ENCODE peak calls at places on chromosomes 2 and 18, in nine cellular contexts. T, L, D, W, Q, X, C, U and J are unnamed samples.

GRCh38 chr2:108268001-108268400 is 20.7 kb upstream of the SULT1C2 start:
- DNase-seq in D (peak), T (no peak), U (no peak), L (peak), Q (no peak), C (no peak), X (peak), W (no peak), J (peak)

GRCh38 chr2:47038656-47039501 is 116.2 kb downstream of the STPG4 start:
- DNase-seq in U (no peak), L (no peak), X (no peak), W (no peak), C (no peak), D (no peak), T (peak), Q (no peak), J (no peak)

GRCh38 chr18:70288851-70289328 is at the start of gene SOCS6:
- DNase-seq in T (peak), Q (peak), U (peak), D (peak), W (no peak), X (peak), L (peak), C (no peak), J (peak)

GRCh38 chr2:181949047-181949446 is 36.6 kb upstream of the PPP1R1C start:
- DNase-seq in T (no peak), D (no peak), X (peak), U (no peak), Q (no peak), L (peak), W (no peak), C (no peak), J (no peak)

GRCh38 chr2:47867205-47867604 is 39.1 kb downstream of the FBXO11 start:
- DNase-seq in W (peak), U (peak), D (peak), C (no peak), T (peak), Q (no peak), L (peak), X (peak), J (peak)

GRCh38 chr18:2824865-2825264 is 21.9 kb upstream of the EMILIN2 start:
- DNase-seq in C (no peak), X (no peak), Q (no peak), L (no peak), D (no peak), T (no peak), U (no peak), W (no peak), J (no peak)

GRCh38 chr2:232527905-232528470 is 2.0 kb downstream of the CHRND start:
- DNase-seq in L (no peak), D (no peak), Q (no peak), C (no peak), U (no peak), W (no peak), T (no peak), X (no peak), J (no peak)

GRCh38 chr2:231429916-231430315 is 34.4 kb downstream of the NCL start:
- DNase-seq in C (no peak), L (no peak), W (no peak), T (no peak), D (no peak), X (no peak), Q (no peak), U (no peak), J (no peak)

GRCh38 chr2:237201461-237202287 is 116.0 kb downstream of the COPS8 start:
- DNase-seq in Q (no peak), T (no peak), X (peak), U (no peak), W (no peak), D (no peak), L (peak), C (no peak), J (peak)

GRCh38 chr2:67896131-67896865 is 166.5 kb downstream of the C1D start:
- DNase-seq in Q (no peak), L (no peak), X (no peak), D (no peak), U (no peak), T (no peak), C (no peak), W (no peak), J (no peak)

GRCh38 chr2:171763602-171764001 is 76.3 kb downstream of the DYNC1I2 start:
- DNase-seq in L (peak), X (no peak), D (no peak), U (no peak), T (no peak), Q (no peak), W (no peak), C (no peak), J (no peak)

GRCh38 chr2:29517421-29517820 is 402.2 kb downstream of the CLIP4 start:
- DNase-seq in C (no peak), T (no peak), D (no peak), L (no peak), U (no peak), W (no peak), Q (no peak), X (no peak), J (no peak)

GRCh38 chr2:231399046-231399852 is 3.7 kb downstream of the B3GNT7 start:
- DNase-seq in X (no peak), T (no peak), L (no peak), Q (no peak), U (no peak), C (no peak), W (no peak), D (no peak), J (no peak)

GRCh38 chr18:58578321-58578720 is 50.6 kb downstream of the ALPK2 start:
- DNase-seq in T (no peak), W (no peak), L (peak), D (no peak), Q (no peak), X (no peak), C (no peak), U (peak), J (no peak)

GRCh38 chr2:238929242-238930081 is 81.6 kb downstream of the TWIST2 start:
- DNase-seq in T (peak), L (peak), Q (peak), X (peak), D (no peak), W (peak), C (no peak), U (no peak), J (no peak)

GRCh38 chr2:218927411-218927810 is 32.1 kb upstream of the CDK5R2 start:
- DNase-seq in L (no peak), C (no peak), W (no peak), U (no peak), T (no peak), D (no peak), Q (no peak), X (no peak), J (no peak)

GRCh38 chr2:234003972-234004617 is 46.4 kb upstream of the SPP2 start:
- DNase-seq in Q (peak), D (peak), T (peak), W (no peak), L (peak), U (no peak), X (peak), C (no peak), J (peak)

GRCh38 chr2:86216577-86217555 is 17.6 kb downstream of the MRPL35 start:
- DNase-seq in L (peak), T (no peak), W (no peak), D (no peak), X (peak), U (no peak), C (no peak), Q (no peak), J (no peak)

GRCh38 chr2:19630921-19631320 is 270.9 kb downstream of the TTC32 start:
- DNase-seq in Q (no peak), U (no peak), X (no peak), L (no peak), W (no peak), T (no peak), D (no peak), C (no peak), J (no peak)

GRCh38 chr18:8744656-8745055 is 39.3 kb downstream of the MTCL1 start:
- DNase-seq in D (no peak), L (no peak), T (no peak), W (no peak), C (no peak), Q (no peak), U (no peak), X (no peak), J (no peak)